ENCODE peak calls at places on chromosomes 5 and 9, in nine cellular contexts. A is heart right ventricle, C is A549, D is neuronal stem cell, O is HAP-1, W is adipocyte, S is IMR-90, N is A673, V is MM.1S. M is an unnamed sample. For H3K4me1, the result is how much of the 10 kb centered on the place peaks cover.

GRCh38 chr9:93129691-93130500 is 4.2 kb downstream of the NINJ1 start:
- DNase-seq in A (peak), C (no peak), D (no peak), O (no peak), W (no peak), S (no peak), N (no peak), V (no peak), M (peak)

GRCh38 chr5:17444496-17444895 is 53.5 kb upstream of the TAF11L2 start:
- DNase-seq in A (no peak), C (no peak), D (no peak), O (no peak), W (peak), S (peak), N (no peak), V (no peak), M (no peak)

GRCh38 chr5:63961598-63962161 is 565 bp downstream of the HTR1A start:
- DNase-seq in A (no peak), C (no peak), D (no peak), O (no peak), W (no peak), S (no peak), N (no peak), V (no peak), M (no peak)

GRCh38 chr5:150904479-150905311 is at the start of gene ZNF300:
- DNase-seq in A (peak), C (peak), D (peak), O (no peak), W (peak), S (peak), N (peak), V (no peak), M (peak)

GRCh38 chr5:141605523-141606277 is 13.1 kb downstream of the DIAPH1 start:
- DNase-seq in A (no peak), C (no peak), D (no peak), O (no peak), W (no peak), S (no peak), N (no peak), V (peak), M (peak)

GRCh38 chr9:134458111-134458845 is 132.0 kb downstream of the RXRA start:
- DNase-seq in A (no peak), C (no peak), D (no peak), O (no peak), W (peak), S (peak), N (no peak), V (no peak), M (no peak)

GRCh38 chr5:177494356-177495195 is 2.8 kb downstream of the PDLIM7 start:
- DNase-seq in A (peak), C (peak), D (peak), O (peak), W (peak), S (peak), N (peak), V (no peak), M (peak)

GRCh38 chr9:128123451-128124080 is 4.0 kb downstream of the PTGES2 start:
- DNase-seq in A (peak), C (no peak), D (no peak), O (no peak), W (no peak), S (no peak), N (no peak), V (no peak), M (no peak)

GRCh38 chr5:33788922-33789321 is 102.9 kb downstream of the ADAMTS12 start:
- DNase-seq in A (no peak), C (peak), D (no peak), O (no peak), W (peak), S (peak), N (no peak), V (no peak), M (no peak)

GRCh38 chr9:132838291-132838690 is 39.8 kb downstream of the AK8 start:
- DNase-seq in A (no peak), C (no peak), D (no peak), O (no peak), W (no peak), S (no peak), N (no peak), V (no peak), M (no peak)

GRCh38 chr9:106613250-106613737 is 249.7 kb upstream of the ZNF462 start:
- DNase-seq in A (peak), C (no peak), D (no peak), O (no peak), W (no peak), S (no peak), N (no peak), V (no peak), M (no peak)

GRCh38 chr9:133421615-133422542 is at the start of gene ADAMTS13:
- DNase-seq in A (no peak), C (peak), D (no peak), O (no peak), W (no peak), S (peak), N (no peak), V (no peak), M (no peak)

GRCh38 chr9:136494531-136495215 is 11.8 kb upstream of the SEC16A start:
- DNase-seq in A (peak), C (no peak), D (no peak), O (no peak), W (peak), S (no peak), N (no peak), V (no peak), M (no peak)

GRCh38 chr9:128314697-128315096 is 7.5 kb downstream of the TRUB2 start:
- DNase-seq in A (no peak), C (no peak), D (no peak), O (no peak), W (no peak), S (no peak), N (no peak), V (no peak), M (no peak)

GRCh38 chr5:58466939-58467338 is 7.1 kb upstream of the PLK2 start:
- DNase-seq in A (no peak), C (peak), D (no peak), O (no peak), W (no peak), S (peak), N (peak), V (peak), M (peak)

GRCh38 chr9:134726026-134726721 is 84.6 kb downstream of the COL5A1 start:
- DNase-seq in A (no peak), C (no peak), D (no peak), O (no peak), W (no peak), S (no peak), N (no peak), V (no peak), M (no peak)

DNA sequence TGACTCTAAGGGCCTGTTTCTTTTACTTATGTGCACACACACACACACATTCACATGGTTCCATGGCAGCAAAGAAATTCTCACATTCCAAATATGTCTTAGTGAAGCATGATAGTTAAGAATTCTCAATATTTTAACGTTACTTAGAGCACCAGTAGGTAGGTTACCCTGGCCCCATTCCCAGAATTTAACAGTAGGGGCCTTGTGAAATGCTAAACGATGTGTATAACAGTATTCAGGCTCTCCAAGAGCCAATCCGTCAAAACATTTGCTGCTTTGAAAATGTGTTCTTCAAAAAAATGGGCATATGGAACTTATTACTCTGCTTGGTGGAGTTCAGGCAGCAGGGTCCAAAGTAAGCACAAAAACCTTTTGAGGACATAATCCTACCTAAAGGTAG is 93.7 kb upstream of the DAB2 start:
- DNase-seq in A (no peak), C (peak), D (no peak), O (no peak), W (peak), S (peak), N (peak), V (no peak), M (no peak)
- H3K4me1 ChIP-seq in A (under half), C (under half), D (under half), O (under half), W (under half), S (under half), N (under half), V (under half), M (under half)

GRCh38 chr9:34984049-34984448 is 5.5 kb upstream of the DNAJB5 start:
- DNase-seq in A (no peak), C (no peak), D (peak), O (peak), W (peak), S (peak), N (peak), V (peak), M (no peak)

GRCh38 chr9:34983209-34983608 is 6.3 kb upstream of the DNAJB5 start:
- DNase-seq in A (no peak), C (no peak), D (no peak), O (no peak), W (no peak), S (no peak), N (no peak), V (peak), M (no peak)

GRCh38 chr9:34985311-34985899 is 4.1 kb upstream of the DNAJB5 start:
- DNase-seq in A (peak), C (peak), D (peak), O (peak), W (peak), S (peak), N (peak), V (peak), M (peak)

GRCh38 chr9:34980181-34980761 is 9.3 kb upstream of the DNAJB5 start:
- DNase-seq in A (no peak), C (no peak), D (no peak), O (no peak), W (no peak), S (no peak), N (no peak), V (no peak), M (no peak)

GRCh38 chr9:34982352-34982751 is 7.2 kb upstream of the DNAJB5 start:
- DNase-seq in A (no peak), C (no peak), D (no peak), O (no peak), W (no peak), S (no peak), N (no peak), V (no peak), M (no peak)
- H3K4me1 ChIP-seq in A (under half), C (under half), D (under half), O (under half), W (under half), S (under half), N (under half), V (under half), M (under half)

GRCh38 chr9:115997923-115998322 is 155.7 kb upstream of the PAPPA start:
- DNase-seq in A (no peak), C (no peak), D (no peak), O (no peak), W (peak), S (peak), N (no peak), V (no peak), M (no peak)
- H3K4me1 ChIP-seq in A (under half), C (half or more), D (under half), O (under half), W (under half), S (under half), N (under half), V (under half), M (under half)

GRCh38 chr9:83715794-83716193 is 8.0 kb upstream of the UBQLN1 start:
- DNase-seq in A (no peak), C (no peak), D (no peak), O (no peak), W (no peak), S (no peak), N (no peak), V (peak), M (no peak)
- H3K4me1 ChIP-seq in A (under half), C (under half), D (under half), O (under half), W (under half), S (under half), N (under half), V (under half), M (under half)

GRCh38 chr5:176406436-176407052 is 9.8 kb downstream of the CLTB start:
- DNase-seq in A (no peak), C (no peak), D (no peak), O (no peak), W (no peak), S (no peak), N (no peak), V (peak), M (no peak)
- H3K4me1 ChIP-seq in A (under half), C (under half), D (under half), O (under half), W (under half), S (under half), N (under half), V (under half), M (under half)

M was measured in adrenal gland.